ENCODE peak calls at places on chromosomes 6 and 20, in six cellular contexts. D, Q, L, Z, M and T are unnamed samples.
A peak's percentile ranks its signal among the peaks of the same experiment; 100 is the strongest.

GRCh38 chr6:140736227-140736626 is 1361.8 kb upstream of the CITED2 start:
- DNase-seq in Q (no peak), L (no peak), D (no peak), Z (no peak), M (no peak), T (no peak)

GRCh38 chr6:113184291-113184690 is 672.9 kb upstream of the MARCKS start:
- DNase-seq in L (no peak), D (peak; percentile 94), Z (no peak), M (peak; percentile 67), Q (no peak), T (peak; percentile 32)

GRCh38 chr6:99187429-99187828 is 162.0 kb downstream of the FAXC start:
- DNase-seq in D (no peak), M (no peak), Q (no peak), Z (no peak), L (no peak), T (no peak)

GRCh38 chr6:139625998-139626975 is 251.8 kb upstream of the CITED2 start:
- DNase-seq in M (peak; percentile 28), Q (no peak), D (no peak), L (no peak), Z (no peak), T (no peak)

GRCh38 chr20:14189794-14190402 is 147.5 kb downstream of the FLRT3 start:
- DNase-seq in L (no peak), Q (no peak), D (peak; percentile 62), M (peak; percentile 38), Z (no peak), T (no peak)

GRCh38 chr6:41939848-41940758 is 1.5 kb downstream of the CCND3 start:
- DNase-seq in M (peak; percentile 64), L (no peak), Z (peak; percentile 54), Q (peak; percentile 63), D (peak; percentile 34), T (peak; percentile 35)

GRCh38 chr6:28281288-28282064 is at the start of gene PGBD1:
- DNase-seq in Q (peak; percentile 92), D (peak; percentile 77), M (peak; percentile 76), Z (peak; percentile 88), L (peak; percentile 84), T (peak; percentile 74)

GRCh38 chr20:313948-314347 is 11.4 kb upstream of the SOX12 start:
- DNase-seq in M (peak; percentile 67), D (peak; percentile 83), Q (no peak), L (no peak), Z (no peak), T (no peak)

GRCh38 chr6:47512872-47513271 is 35.3 kb downstream of the CD2AP start:
- DNase-seq in D (no peak), L (no peak), Z (no peak), Q (no peak), M (peak; percentile 13), T (no peak)

GRCh38 chr6:105795913-105796517 is 290.1 kb upstream of the PRDM1 start:
- DNase-seq in Z (no peak), L (no peak), Q (no peak), M (peak; percentile 59), D (no peak), T (peak; percentile 43)

GRCh38 chr20:44495257-44495656 is 19.6 kb downstream of the TTPAL start:
- DNase-seq in Z (no peak), D (peak; percentile 87), L (no peak), Q (no peak), M (peak; percentile 94), T (no peak)

GRCh38 chr20:47540443-47541354 is 39.0 kb downstream of the NCOA3 start:
- DNase-seq in Z (no peak), D (peak; percentile 24), Q (no peak), M (peak; percentile 59), L (no peak), T (peak; percentile 20)

GRCh38 chr6:170027111-170028043 is 263.5 kb downstream of the DLL1 start:
- DNase-seq in L (no peak), D (peak; percentile 15), M (peak; percentile 15), Z (no peak), Q (no peak), T (no peak)

GRCh38 chr6:33744001-33744848 is 2.5 kb downstream of the IP6K3 start:
- DNase-seq in Q (peak; percentile 90), Z (peak; percentile 83), M (peak; percentile 84), L (peak; percentile 73), D (peak; percentile 70), T (peak; percentile 46)

GRCh38 chr6:52539607-52540006 is 37.3 kb downstream of the TRAM2 start:
- DNase-seq in Z (no peak), L (no peak), Q (no peak), D (peak; percentile 87), M (peak; percentile 82), T (peak; percentile 79)

GRCh38 chr6:78611097-78611625 is 256.2 kb upstream of the IRAK1BP1 start:
- DNase-seq in Q (no peak), M (no peak), Z (no peak), D (no peak), L (no peak), T (no peak)

GRCh38 chr20:46578745-46579144 is 28.3 kb upstream of the OCSTAMP start:
- DNase-seq in L (no peak), Q (no peak), D (no peak), Z (no peak), M (no peak), T (no peak)

GRCh38 chr6:136669299-136669699 is 119.1 kb upstream of the MAP7 start:
- DNase-seq in Q (no peak), Z (no peak), M (peak; percentile 91), L (no peak), D (peak; percentile 89), T (no peak)

DNA sequence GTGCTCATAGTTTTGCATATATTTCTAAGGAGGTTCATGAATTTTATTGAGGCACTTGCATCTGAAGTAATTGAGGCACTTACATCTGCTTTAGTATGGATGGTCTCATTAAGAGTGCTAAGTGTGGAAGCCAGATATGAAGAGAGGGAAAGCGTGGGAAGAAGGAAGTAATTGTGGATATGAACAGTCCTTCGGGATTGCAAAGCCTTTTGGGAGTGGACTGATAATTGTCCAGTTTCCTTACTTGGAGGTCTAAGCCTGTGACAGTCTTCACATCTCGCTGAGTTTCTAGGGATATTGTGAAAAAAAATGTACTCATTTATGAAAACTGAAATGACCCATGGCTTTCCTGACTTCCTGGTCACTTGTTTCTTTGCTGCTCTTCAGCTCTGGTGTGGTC is 137.2 kb downstream of the ZFAND3 start:
- DNase-seq in L (no peak), M (no peak), Z (no peak), Q (no peak), D (no peak), T (no peak)
- H4K8ac ChIP-seq in L (no peak overlapping the region), M (no peak overlapping the region), Z (no peak overlapping the region), Q (no peak overlapping the region), D (no peak overlapping the region), T (no peak overlapping the region)

DNA sequence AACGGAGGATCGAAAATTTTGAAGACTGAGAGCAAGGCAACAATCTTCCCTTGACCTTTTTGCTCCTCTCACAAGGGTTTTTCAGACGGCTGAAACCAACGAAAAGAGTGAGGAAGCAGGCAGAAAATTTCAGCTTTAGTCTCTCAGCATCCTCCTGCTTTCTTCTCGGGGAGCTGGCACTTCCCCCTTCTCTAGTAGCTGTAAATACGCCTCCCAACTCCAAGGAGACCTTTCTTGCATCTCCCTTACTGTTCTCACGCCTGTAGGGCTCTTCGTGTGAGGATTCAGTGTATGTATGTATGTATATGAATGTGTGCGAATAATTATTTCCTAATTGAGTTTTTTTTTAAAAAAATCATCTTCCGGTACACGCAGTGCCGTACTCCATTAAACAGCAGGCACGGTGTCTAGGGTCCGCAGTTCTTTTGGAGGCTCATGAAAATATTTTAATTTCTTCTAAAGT is 85.3 kb downstream of the HFE start:
- DNase-seq in D (peak; percentile 46), Z (no peak), M (peak; percentile 77), Q (no peak), L (no peak), T (peak; percentile 57)
- H4K8ac ChIP-seq in D (peak overlapping the region; percentile 74), Z (no peak overlapping the region), M (peak overlapping the region; percentile 80), Q (no peak overlapping the region), L (no peak overlapping the region), T (peak overlapping the region; percentile 58)

GRCh38 chr6:43517503-43518357 is 841 bp downstream of the POLR1C start:
- DNase-seq in D (peak; percentile 16), Q (no peak), Z (no peak), M (no peak), L (no peak), T (no peak)

GRCh38 chr6:43515808-43516207 is 918 bp downstream of the YIPF3 start:
- DNase-seq in Q (no peak), D (no peak), M (no peak), L (no peak), Z (no peak), T (no peak)

GRCh38 chr6:43520097-43520496 is 3.2 kb downstream of the POLR1C start:
- DNase-seq in Q (no peak), L (no peak), D (no peak), M (no peak), Z (no peak), T (no peak)

GRCh38 chr6:43516367-43516696 is 394 bp downstream of the YIPF3 start:
- DNase-seq in Z (no peak), M (no peak), L (no peak), D (no peak), Q (no peak), T (no peak)

GRCh38 chr6:43516697-43517502 is at the start of the genes POLR1C and YIPF3:
- DNase-seq in M (peak; percentile 99), Z (peak; percentile 97), Q (peak; percentile 95), D (peak; percentile 97), L (peak; percentile 98), T (peak; percentile 98)
- H4K8ac ChIP-seq in M (peak within 1 kb of the TSS; percentile 71), Z (peak within 1 kb of the TSS; percentile 20), Q (peak within 1 kb of the TSS; percentile 90), D (peak within 1 kb of the TSS; percentile 81), L (no peak within 1 kb of the TSS), T (peak within 1 kb of the TSS; percentile 99)

GRCh38 chr6:72715119-72715518 is 93.3 kb downstream of the KCNQ5 start:
- DNase-seq in L (no peak), M (no peak), D (no peak), Z (no peak), Q (no peak), T (peak; percentile 3)
- H4K8ac ChIP-seq in L (no peak overlapping the region), M (no peak overlapping the region), D (no peak overlapping the region), Z (no peak overlapping the region), Q (no peak overlapping the region), T (no peak overlapping the region)